ENCODE peak calls at places on chromosomes 2 and 18, in six cellular contexts. T is astrocyte of the spinal cord, I is occipital lobe, L is glutamatergic neuron, F is HCEC 1CT, B is neural progenitor cell. Y is an unnamed sample.

GRCh38 chr2:222057249-222058073 is 241.3 kb downstream of the PAX3 start:
- DNase-seq in T (peak), I (no peak), L (no peak), F (peak), B (peak), Y (peak)

GRCh38 chr2:58890865-58891525 is 649.9 kb upstream of the FANCL start:
- DNase-seq in T (no peak), I (no peak), L (no peak), F (no peak), B (no peak), Y (no peak)

GRCh38 chr2:10760794-10761504 is 39.5 kb downstream of the ATP6V1C2 start:
- DNase-seq in T (no peak), I (no peak), L (no peak), F (no peak), B (no peak), Y (no peak)

GRCh38 chr2:44843086-44843485 is 98.4 kb upstream of the SIX3 start:
- DNase-seq in T (no peak), I (no peak), L (no peak), F (no peak), B (no peak), Y (no peak)

GRCh38 chr2:166653185-166653813 is 159.2 kb upstream of the SCN7A start:
- DNase-seq in T (peak), I (no peak), L (no peak), F (peak), B (no peak), Y (no peak)

GRCh38 chr2:12106440-12107080 is 360.1 kb downstream of the LPIN1 start:
- DNase-seq in T (peak), I (no peak), L (no peak), F (peak), B (no peak), Y (no peak)

GRCh38 chr2:180524458-180524857 is 455.9 kb upstream of the UBE2E3 start:
- DNase-seq in T (peak), I (no peak), L (no peak), F (peak), B (peak), Y (no peak)

GRCh38 chr18:76668546-76668945 is 153.8 kb upstream of the ZNF236 start:
- DNase-seq in T (no peak), I (no peak), L (no peak), F (no peak), B (peak), Y (no peak)

GRCh38 chr2:120935339-120936313 is 200.0 kb downstream of the GLI2 start:
- DNase-seq in T (peak), I (no peak), L (no peak), F (peak), B (peak), Y (no peak)

Y was measured in B cell.